ENCODE peak calls at places on chromosome X, in five cellular contexts. One of them, this sample, is unnamed.

GRCh38 chrX:109535578-109535977 is 1.1 kb upstream of the NXT2 start:
- DNase-seq in midbrain: no peak
- DNase-seq in pulmonary artery endothelial cell: no peak
- DNase-seq in GM10248: no peak
- DNase-seq in stimulated activated CD8-positive, alpha-beta memory T cell treated with anti-CD3 and anti-CD28 coated beads, Interleukin-15, amount 100 ng/mL, for 24 hours: no peak
- DNase-seq in this sample: no peak

GRCh38 chrX:71052721-71053120 is 15.4 kb downstream of the SNX12 start:
- DNase-seq in GM10248: peak
- DNase-seq in midbrain: no peak
- DNase-seq in stimulated activated CD8-positive, alpha-beta memory T cell treated with anti-CD3 and anti-CD28 coated beads, Interleukin-15, amount 100 ng/mL, for 24 hours: no peak
- DNase-seq in pulmonary artery endothelial cell: no peak
- DNase-seq in this sample: no peak

GRCh38 chrX:153959649-153960048 is 12.0 kb downstream of the HCFC1 start:
- DNase-seq in GM10248: no peak
- DNase-seq in midbrain: no peak
- DNase-seq in pulmonary artery endothelial cell: no peak
- DNase-seq in stimulated activated CD8-positive, alpha-beta memory T cell treated with anti-CD3 and anti-CD28 coated beads, Interleukin-15, amount 100 ng/mL, for 24 hours: no peak
- DNase-seq in this sample: no peak

GRCh38 chrX:50812995-50813842 is 775 bp downstream of the SHROOM4 start:
- DNase-seq in midbrain: no peak
- DNase-seq in stimulated activated CD8-positive, alpha-beta memory T cell treated with anti-CD3 and anti-CD28 coated beads, Interleukin-15, amount 100 ng/mL, for 24 hours: no peak
- DNase-seq in GM10248: no peak
- DNase-seq in pulmonary artery endothelial cell: no peak
- DNase-seq in this sample: no peak

GRCh38 chrX:39767446-39767845 is 330.3 kb downstream of the BCOR start:
- DNase-seq in stimulated activated CD8-positive, alpha-beta memory T cell treated with anti-CD3 and anti-CD28 coated beads, Interleukin-15, amount 100 ng/mL, for 24 hours: no peak
- DNase-seq in pulmonary artery endothelial cell: no peak
- DNase-seq in GM10248: no peak
- DNase-seq in midbrain: no peak
- DNase-seq in this sample: no peak

GRCh38 chrX:124426824-124427223 is 80.5 kb downstream of the SH2D1A start:
- DNase-seq in GM10248: no peak
- DNase-seq in stimulated activated CD8-positive, alpha-beta memory T cell treated with anti-CD3 and anti-CD28 coated beads, Interleukin-15, amount 100 ng/mL, for 24 hours: no peak
- DNase-seq in pulmonary artery endothelial cell: no peak
- DNase-seq in midbrain: no peak
- DNase-seq in this sample: no peak

GRCh38 chrX:19566359-19567141 is 51.2 kb upstream of the MAP3K15 start:
- DNase-seq in midbrain: no peak
- DNase-seq in pulmonary artery endothelial cell: no peak
- DNase-seq in GM10248: no peak
- DNase-seq in stimulated activated CD8-positive, alpha-beta memory T cell treated with anti-CD3 and anti-CD28 coated beads, Interleukin-15, amount 100 ng/mL, for 24 hours: no peak
- DNase-seq in this sample: no peak

GRCh38 chrX:18649498-18649951 is 22.4 kb downstream of the RS1 start:
- DNase-seq in GM10248: no peak
- DNase-seq in pulmonary artery endothelial cell: no peak
- DNase-seq in midbrain: no peak
- DNase-seq in stimulated activated CD8-positive, alpha-beta memory T cell treated with anti-CD3 and anti-CD28 coated beads, Interleukin-15, amount 100 ng/mL, for 24 hours: no peak
- DNase-seq in this sample: no peak

GRCh38 chrX:8245411-8245810 is 74.3 kb upstream of the VCX2 start:
- DNase-seq in GM10248: no peak
- DNase-seq in midbrain: no peak
- DNase-seq in pulmonary artery endothelial cell: no peak
- DNase-seq in stimulated activated CD8-positive, alpha-beta memory T cell treated with anti-CD3 and anti-CD28 coated beads, Interleukin-15, amount 100 ng/mL, for 24 hours: no peak
- DNase-seq in this sample: no peak

GRCh38 chrX:100864967-100865366 is 9.2 kb downstream of the NOX1 start:
- DNase-seq in midbrain: no peak
- DNase-seq in stimulated activated CD8-positive, alpha-beta memory T cell treated with anti-CD3 and anti-CD28 coated beads, Interleukin-15, amount 100 ng/mL, for 24 hours: no peak
- DNase-seq in pulmonary artery endothelial cell: peak
- DNase-seq in GM10248: no peak
- DNase-seq in this sample: no peak

GRCh38 chrX:25028726-25029125 is 13.0 kb upstream of the ARX start:
- DNase-seq in GM10248: no peak
- DNase-seq in stimulated activated CD8-positive, alpha-beta memory T cell treated with anti-CD3 and anti-CD28 coated beads, Interleukin-15, amount 100 ng/mL, for 24 hours: no peak
- DNase-seq in pulmonary artery endothelial cell: no peak
- DNase-seq in midbrain: no peak
- DNase-seq in this sample: no peak

GRCh38 chrX:21926527-21927278 is 13.8 kb upstream of the SMS start:
- DNase-seq in pulmonary artery endothelial cell: peak
- DNase-seq in stimulated activated CD8-positive, alpha-beta memory T cell treated with anti-CD3 and anti-CD28 coated beads, Interleukin-15, amount 100 ng/mL, for 24 hours: no peak
- DNase-seq in midbrain: no peak
- DNase-seq in GM10248: peak
- DNase-seq in this sample: no peak

GRCh38 chrX:48498374-48498809 is 10.4 kb upstream of the PORCN start:
- DNase-seq in pulmonary artery endothelial cell: no peak
- DNase-seq in midbrain: no peak
- DNase-seq in GM10248: no peak
- DNase-seq in stimulated activated CD8-positive, alpha-beta memory T cell treated with anti-CD3 and anti-CD28 coated beads, Interleukin-15, amount 100 ng/mL, for 24 hours: no peak
- DNase-seq in this sample: no peak

GRCh38 chrX:29648161-29648560 is 567.2 kb upstream of the MAGEB2 start:
- DNase-seq in pulmonary artery endothelial cell: no peak
- DNase-seq in midbrain: no peak
- DNase-seq in stimulated activated CD8-positive, alpha-beta memory T cell treated with anti-CD3 and anti-CD28 coated beads, Interleukin-15, amount 100 ng/mL, for 24 hours: no peak
- DNase-seq in GM10248: no peak
- DNase-seq in this sample: no peak

GRCh38 chrX:93932471-93933220 is 258.6 kb downstream of the FAM133A start:
- DNase-seq in stimulated activated CD8-positive, alpha-beta memory T cell treated with anti-CD3 and anti-CD28 coated beads, Interleukin-15, amount 100 ng/mL, for 24 hours: no peak
- DNase-seq in GM10248: no peak
- DNase-seq in pulmonary artery endothelial cell: no peak
- DNase-seq in midbrain: no peak
- DNase-seq in this sample: no peak

GRCh38 chrX:68669094-68669830 is 21.8 kb downstream of the STARD8 start:
- DNase-seq in midbrain: no peak
- DNase-seq in stimulated activated CD8-positive, alpha-beta memory T cell treated with anti-CD3 and anti-CD28 coated beads, Interleukin-15, amount 100 ng/mL, for 24 hours: no peak
- DNase-seq in GM10248: no peak
- DNase-seq in pulmonary artery endothelial cell: no peak
- DNase-seq in this sample: no peak

GRCh38 chrX:77346859-77347258 is 100.3 kb upstream of the FGF16 start:
- DNase-seq in stimulated activated CD8-positive, alpha-beta memory T cell treated with anti-CD3 and anti-CD28 coated beads, Interleukin-15, amount 100 ng/mL, for 24 hours: no peak
- DNase-seq in midbrain: no peak
- DNase-seq in pulmonary artery endothelial cell: no peak
- DNase-seq in GM10248: no peak
- DNase-seq in this sample: no peak

GRCh38 chrX:42680651-42681050 is 97.3 kb downstream of the PPP1R2C start:
- DNase-seq in pulmonary artery endothelial cell: peak
- DNase-seq in midbrain: peak
- DNase-seq in stimulated activated CD8-positive, alpha-beta memory T cell treated with anti-CD3 and anti-CD28 coated beads, Interleukin-15, amount 100 ng/mL, for 24 hours: no peak
- DNase-seq in GM10248: no peak
- DNase-seq in this sample: no peak

GRCh38 chrX:3962511-3963350 is 249.3 kb upstream of the PRKX start:
- DNase-seq in GM10248: peak
- DNase-seq in stimulated activated CD8-positive, alpha-beta memory T cell treated with anti-CD3 and anti-CD28 coated beads, Interleukin-15, amount 100 ng/mL, for 24 hours: no peak
- DNase-seq in midbrain: peak
- DNase-seq in pulmonary artery endothelial cell: no peak
- DNase-seq in this sample: no peak

GRCh38 chrX:97039363-97040029 is 155.8 kb downstream of the RPA4 start:
- DNase-seq in GM10248: peak
- DNase-seq in stimulated activated CD8-positive, alpha-beta memory T cell treated with anti-CD3 and anti-CD28 coated beads, Interleukin-15, amount 100 ng/mL, for 24 hours: no peak
- DNase-seq in midbrain: no peak
- DNase-seq in pulmonary artery endothelial cell: peak
- DNase-seq in this sample: no peak

GRCh38 chrX:154515803-154516654 is at the start of gene FAM3A:
- DNase-seq in midbrain: peak
- DNase-seq in stimulated activated CD8-positive, alpha-beta memory T cell treated with anti-CD3 and anti-CD28 coated beads, Interleukin-15, amount 100 ng/mL, for 24 hours: peak
- DNase-seq in pulmonary artery endothelial cell: peak
- DNase-seq in GM10248: peak
- DNase-seq in this sample: peak

GRCh38 chrX:94977562-94977961 is 1303.6 kb downstream of the FAM133A start:
- DNase-seq in stimulated activated CD8-positive, alpha-beta memory T cell treated with anti-CD3 and anti-CD28 coated beads, Interleukin-15, amount 100 ng/mL, for 24 hours: no peak
- DNase-seq in GM10248: no peak
- DNase-seq in pulmonary artery endothelial cell: no peak
- DNase-seq in midbrain: no peak
- DNase-seq in this sample: no peak

GRCh38 chrX:46587753-46588171 is 14.2 kb downstream of the CHST7 start:
- DNase-seq in stimulated activated CD8-positive, alpha-beta memory T cell treated with anti-CD3 and anti-CD28 coated beads, Interleukin-15, amount 100 ng/mL, for 24 hours: no peak
- DNase-seq in midbrain: no peak
- DNase-seq in pulmonary artery endothelial cell: no peak
- DNase-seq in GM10248: no peak
- DNase-seq in this sample: no peak

GRCh38 chrX:10054396-10054795 is 87.2 kb downstream of the CLDN34 start:
- DNase-seq in GM10248: no peak
- DNase-seq in midbrain: no peak
- DNase-seq in stimulated activated CD8-positive, alpha-beta memory T cell treated with anti-CD3 and anti-CD28 coated beads, Interleukin-15, amount 100 ng/mL, for 24 hours: no peak
- DNase-seq in pulmonary artery endothelial cell: no peak
- DNase-seq in this sample: no peak

GRCh38 chrX:22399793-22400192 is 127.1 kb downstream of the CBLL2 start:
- DNase-seq in pulmonary artery endothelial cell: no peak
- DNase-seq in midbrain: no peak
- DNase-seq in stimulated activated CD8-positive, alpha-beta memory T cell treated with anti-CD3 and anti-CD28 coated beads, Interleukin-15, amount 100 ng/mL, for 24 hours: no peak
- DNase-seq in GM10248: no peak
- DNase-seq in this sample: no peak

This sample was measured in D721Med.